ENCODE peak calls at places on chromosomes 7 and 10, in eight cellular contexts. One of them, this sample, is unnamed.

GRCh38 chr10:4978870-4979269 is 15.7 kb downstream of the AKR1C1 start:
- DNase-seq in WERI-Rb-1: no peak
- DNase-seq in natural killer cell: no peak
- DNase-seq in neural crest cell: no peak
- DNase-seq in WTC11: no peak
- DNase-seq in hepatocyte: no peak
- DNase-seq in OCI-LY7: no peak
- DNase-seq in kidney: no peak
- DNase-seq in this sample: no peak

GRCh38 chr7:22949944-22950343 is 64.0 kb downstream of the HYCC1 start:
- DNase-seq in WERI-Rb-1: no peak
- DNase-seq in natural killer cell: no peak
- DNase-seq in neural crest cell: no peak
- DNase-seq in WTC11: no peak
- DNase-seq in hepatocyte: no peak
- DNase-seq in OCI-LY7: no peak
- DNase-seq in kidney: no peak
- DNase-seq in this sample: no peak

GRCh38 chr7:107181172-107181571 is 12.4 kb downstream of the HBP1 start:
- DNase-seq in WERI-Rb-1: no peak
- DNase-seq in natural killer cell: no peak
- DNase-seq in neural crest cell: no peak
- DNase-seq in WTC11: no peak
- DNase-seq in hepatocyte: no peak
- DNase-seq in OCI-LY7: no peak
- DNase-seq in kidney: no peak
- DNase-seq in this sample: no peak

GRCh38 chr7:141145630-141145982 is 71.7 kb downstream of the TMEM178B start:
- DNase-seq in WERI-Rb-1: no peak
- DNase-seq in natural killer cell: no peak
- DNase-seq in neural crest cell: no peak
- DNase-seq in WTC11: no peak
- DNase-seq in hepatocyte: no peak
- DNase-seq in OCI-LY7: no peak
- DNase-seq in kidney: no peak
- DNase-seq in this sample: no peak

GRCh38 chr7:157954901-157955300 is 618.1 kb downstream of the DNAJB6 start:
- DNase-seq in WERI-Rb-1: no peak
- DNase-seq in natural killer cell: no peak
- DNase-seq in neural crest cell: no peak
- DNase-seq in WTC11: no peak
- DNase-seq in hepatocyte: no peak
- DNase-seq in OCI-LY7: no peak
- DNase-seq in kidney: no peak
- DNase-seq in this sample: peak

GRCh38 chr7:116783666-116784318 is 78.6 kb upstream of the CAPZA2 start:
- DNase-seq in WERI-Rb-1: no peak
- DNase-seq in natural killer cell: no peak
- DNase-seq in neural crest cell: no peak
- DNase-seq in WTC11: no peak
- DNase-seq in hepatocyte: no peak
- DNase-seq in OCI-LY7: no peak
- DNase-seq in kidney: no peak
- DNase-seq in this sample: no peak

GRCh38 chr10:122062831-122063674 is 74.1 kb downstream of the TACC2 start:
- DNase-seq in WERI-Rb-1: no peak
- DNase-seq in natural killer cell: no peak
- DNase-seq in neural crest cell: no peak
- DNase-seq in WTC11: peak
- DNase-seq in hepatocyte: peak
- DNase-seq in OCI-LY7: no peak
- DNase-seq in kidney: peak
- DNase-seq in this sample: peak

GRCh38 chr7:33050425-33051318 is 11.9 kb downstream of the NT5C3A start:
- DNase-seq in WERI-Rb-1: no peak
- DNase-seq in natural killer cell: no peak
- DNase-seq in neural crest cell: no peak
- DNase-seq in WTC11: no peak
- DNase-seq in hepatocyte: peak
- DNase-seq in OCI-LY7: peak
- DNase-seq in kidney: no peak
- DNase-seq in this sample: no peak

GRCh38 chr10:79176949-79177602 is 108.3 kb downstream of the ZMIZ1 start:
- DNase-seq in WERI-Rb-1: no peak
- DNase-seq in natural killer cell: no peak
- DNase-seq in neural crest cell: no peak
- DNase-seq in WTC11: no peak
- DNase-seq in hepatocyte: no peak
- DNase-seq in OCI-LY7: peak
- DNase-seq in kidney: peak
- DNase-seq in this sample: no peak

DNA sequence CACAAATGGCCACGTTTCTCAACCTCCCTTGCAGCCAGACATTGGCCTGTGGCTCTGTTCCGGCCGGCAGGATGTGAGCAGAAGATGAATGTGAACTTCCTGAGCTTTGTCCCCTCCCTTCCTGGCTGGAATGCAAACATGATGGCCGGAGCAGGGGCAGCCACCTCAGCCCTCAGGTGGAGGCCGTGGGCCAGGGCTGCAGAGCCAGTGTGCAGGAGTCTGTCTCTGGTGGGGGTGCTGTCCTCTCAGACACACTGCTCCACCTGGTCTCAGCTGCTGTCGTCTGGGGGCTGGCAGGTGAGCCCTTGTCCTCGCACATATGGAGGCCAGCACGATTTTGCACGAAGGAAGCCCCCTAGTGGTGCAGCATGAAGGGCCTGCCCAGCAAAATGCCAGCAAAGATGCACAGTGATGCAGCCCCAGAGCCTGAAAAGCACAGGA is 25.3 kb upstream of the PWWP2B start:
- DNase-seq in WERI-Rb-1: peak
- DNase-seq in natural killer cell: no peak
- DNase-seq in neural crest cell: no peak
- DNase-seq in WTC11: no peak
- DNase-seq in hepatocyte: no peak
- DNase-seq in OCI-LY7: peak
- DNase-seq in kidney: peak
- DNase-seq in this sample: peak
- TF ChIP-seq CTCF in WERI-Rb-1: peak
- TF ChIP-seq CTCF in natural killer cell: peak
- TF ChIP-seq CTCF in neural crest cell: peak
- TF ChIP-seq CTCF in WTC11: peak
- TF ChIP-seq CTCF in hepatocyte: peak
- TF ChIP-seq CTCF in OCI-LY7: peak
- TF ChIP-seq CTCF in kidney: no peak
- TF ChIP-seq CTCF in this sample: peak

GRCh38 chr7:27960415-27960814 is 220.2 kb downstream of the JAZF1 start:
- DNase-seq in WERI-Rb-1: no peak
- DNase-seq in natural killer cell: no peak
- DNase-seq in neural crest cell: no peak
- DNase-seq in WTC11: no peak
- DNase-seq in hepatocyte: no peak
- DNase-seq in OCI-LY7: no peak
- DNase-seq in kidney: no peak
- DNase-seq in this sample: no peak
- TF ChIP-seq CTCF in WERI-Rb-1: no peak
- TF ChIP-seq CTCF in natural killer cell: no peak
- TF ChIP-seq CTCF in neural crest cell: no peak
- TF ChIP-seq CTCF in WTC11: no peak
- TF ChIP-seq CTCF in hepatocyte: no peak
- TF ChIP-seq CTCF in OCI-LY7: no peak
- TF ChIP-seq CTCF in kidney: no peak
- TF ChIP-seq CTCF in this sample: no peak

DNA sequence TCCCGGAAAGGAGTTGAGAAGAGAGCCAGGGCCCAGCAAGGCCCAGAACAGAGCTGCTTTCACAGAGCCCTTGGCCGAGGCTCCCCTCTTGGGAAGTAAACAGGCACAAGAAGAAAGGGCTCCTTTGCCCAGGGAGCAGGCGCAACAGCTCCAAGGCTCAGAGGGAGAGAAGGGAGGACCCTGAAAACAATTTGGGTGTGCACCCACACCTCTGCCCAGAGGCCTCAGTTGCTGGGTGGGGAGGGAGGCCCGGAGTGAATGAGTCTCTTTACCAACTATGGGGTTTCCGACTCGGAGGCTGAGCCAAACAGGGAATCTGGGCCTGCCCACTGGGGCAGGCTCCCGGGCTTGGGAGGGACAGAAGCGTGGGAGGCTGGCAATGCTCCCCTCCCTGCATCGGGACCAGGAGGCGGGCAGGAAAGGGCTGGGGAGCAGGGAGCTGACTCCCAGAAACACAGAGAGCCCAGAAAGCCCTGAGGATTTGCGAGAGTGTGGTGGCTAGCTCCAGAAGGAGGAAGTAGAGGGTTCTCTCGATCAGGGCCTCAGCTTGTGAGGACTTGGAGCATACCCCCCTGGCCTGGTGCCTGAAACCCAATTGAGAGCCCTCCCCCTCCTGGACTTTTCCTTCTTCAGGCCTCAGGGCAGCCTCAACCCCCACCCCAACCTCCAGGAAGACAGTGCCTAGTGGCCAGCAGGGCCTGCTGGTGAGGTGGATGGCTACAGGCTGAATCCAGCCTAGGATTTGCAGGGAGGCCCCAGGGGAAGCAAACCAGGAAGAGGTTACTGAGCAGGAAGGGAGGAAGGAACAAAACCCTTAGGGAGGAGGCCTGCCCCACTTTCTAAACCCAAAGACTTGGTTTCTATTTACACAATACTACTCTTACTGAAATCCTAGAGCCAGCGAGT is 6.2 kb downstream of the C10orf105 start:
- DNase-seq in WERI-Rb-1: peak
- DNase-seq in natural killer cell: no peak
- DNase-seq in neural crest cell: no peak
- DNase-seq in WTC11: no peak
- DNase-seq in hepatocyte: peak
- DNase-seq in OCI-LY7: peak
- DNase-seq in kidney: peak
- DNase-seq in this sample: no peak
- TF ChIP-seq CTCF in WERI-Rb-1: no peak
- TF ChIP-seq CTCF in natural killer cell: no peak
- TF ChIP-seq CTCF in neural crest cell: no peak
- TF ChIP-seq CTCF in WTC11: no peak
- TF ChIP-seq CTCF in hepatocyte: no peak
- TF ChIP-seq CTCF in OCI-LY7: no peak
- TF ChIP-seq CTCF in kidney: no peak
- TF ChIP-seq CTCF in this sample: no peak

GRCh38 chr7:103521917-103522316 is 75.9 kb upstream of the SLC26A5 start:
- DNase-seq in WERI-Rb-1: no peak
- DNase-seq in natural killer cell: no peak
- DNase-seq in neural crest cell: no peak
- DNase-seq in WTC11: peak
- DNase-seq in hepatocyte: no peak
- DNase-seq in OCI-LY7: no peak
- DNase-seq in kidney: no peak
- DNase-seq in this sample: no peak

GRCh38 chr7:103528152-103528551 is 82.1 kb upstream of the SLC26A5 start:
- DNase-seq in WERI-Rb-1: no peak
- DNase-seq in natural killer cell: no peak
- DNase-seq in neural crest cell: no peak
- DNase-seq in WTC11: no peak
- DNase-seq in hepatocyte: no peak
- DNase-seq in OCI-LY7: no peak
- DNase-seq in kidney: no peak
- DNase-seq in this sample: no peak

DNA sequence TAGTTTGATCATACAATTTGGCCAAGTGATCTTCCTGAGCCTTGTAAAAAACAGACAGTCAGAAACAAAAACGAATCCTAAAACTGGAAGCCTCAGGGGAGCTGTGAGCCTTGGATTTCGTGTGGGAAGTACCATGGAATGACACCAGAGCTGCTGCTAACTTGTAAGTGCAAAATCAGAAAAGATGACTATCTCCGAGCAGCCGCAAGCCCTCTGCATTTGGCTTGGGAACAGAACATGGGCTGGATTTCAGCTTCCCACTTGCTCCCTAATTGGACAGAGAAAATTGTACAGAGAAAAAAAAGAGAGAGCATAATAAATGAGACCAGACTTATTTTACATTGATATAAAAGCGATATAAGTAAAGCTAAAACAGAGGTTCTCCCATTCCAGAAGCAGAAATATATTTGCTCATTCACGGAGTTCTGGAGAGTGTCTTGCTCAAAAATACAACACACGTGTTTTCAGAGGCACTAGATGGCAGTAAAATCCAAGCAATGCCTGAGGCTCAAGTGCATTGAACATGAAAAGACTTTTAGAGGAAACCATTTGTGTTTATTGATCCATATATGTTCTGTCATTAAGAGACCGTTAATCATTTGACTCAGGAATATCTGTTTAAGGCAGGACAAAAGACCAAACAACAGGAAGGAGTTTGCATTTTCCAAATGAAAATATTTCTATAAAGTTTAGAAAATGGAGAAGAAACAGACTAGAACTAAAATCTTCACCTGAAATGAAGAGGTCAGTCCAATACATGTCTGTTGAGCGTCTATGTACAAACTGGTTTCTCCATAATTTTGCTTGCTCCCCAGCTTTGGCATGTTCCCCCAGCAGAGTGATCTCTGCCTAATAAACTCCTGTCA is 78.3 kb upstream of the SLC26A5 start:
- DNase-seq in WERI-Rb-1: no peak
- DNase-seq in natural killer cell: no peak
- DNase-seq in neural crest cell: no peak
- DNase-seq in WTC11: no peak
- DNase-seq in hepatocyte: peak
- DNase-seq in OCI-LY7: peak
- DNase-seq in kidney: no peak
- DNase-seq in this sample: no peak
- TF ChIP-seq CTCF in WERI-Rb-1: peak
- TF ChIP-seq CTCF in natural killer cell: no peak
- TF ChIP-seq CTCF in neural crest cell: peak
- TF ChIP-seq CTCF in WTC11: no peak
- TF ChIP-seq CTCF in hepatocyte: peak
- TF ChIP-seq CTCF in OCI-LY7: peak
- TF ChIP-seq CTCF in kidney: peak
- TF ChIP-seq CTCF in this sample: peak

GRCh38 chr7:112550468-112551060 is 69.8 kb downstream of the LSMEM1 start:
- DNase-seq in WERI-Rb-1: peak
- DNase-seq in natural killer cell: no peak
- DNase-seq in neural crest cell: peak
- DNase-seq in WTC11: no peak
- DNase-seq in hepatocyte: peak
- DNase-seq in OCI-LY7: peak
- DNase-seq in kidney: no peak
- DNase-seq in this sample: no peak

GRCh38 chr7:112556633-112557032 is 75.8 kb downstream of the LSMEM1 start:
- DNase-seq in WERI-Rb-1: no peak
- DNase-seq in natural killer cell: no peak
- DNase-seq in neural crest cell: no peak
- DNase-seq in WTC11: no peak
- DNase-seq in hepatocyte: no peak
- DNase-seq in OCI-LY7: peak
- DNase-seq in kidney: no peak
- DNase-seq in this sample: no peak

DNA sequence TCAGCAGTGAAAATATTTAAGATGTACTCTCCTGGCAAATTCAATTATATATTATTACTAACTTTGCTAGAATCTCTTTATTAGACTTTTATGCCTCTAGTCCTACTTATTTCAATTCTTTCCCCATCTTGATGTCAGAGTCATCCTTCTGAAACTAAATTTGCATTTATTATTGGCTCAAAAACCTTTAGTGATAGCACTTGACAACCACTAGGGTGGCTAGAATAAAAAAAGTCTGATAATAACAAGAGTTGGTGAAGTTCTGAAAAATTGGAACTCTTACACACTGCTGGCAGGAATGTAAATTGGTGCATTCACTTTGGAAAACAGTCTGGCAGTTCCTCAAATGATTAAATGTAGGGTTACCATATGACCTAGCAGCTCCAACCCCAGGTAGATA is 73.8 kb downstream of the LSMEM1 start:
- DNase-seq in WERI-Rb-1: no peak
- DNase-seq in natural killer cell: no peak
- DNase-seq in neural crest cell: no peak
- DNase-seq in WTC11: no peak
- DNase-seq in hepatocyte: no peak
- DNase-seq in OCI-LY7: no peak
- DNase-seq in kidney: no peak
- DNase-seq in this sample: no peak
- TF ChIP-seq CTCF in WERI-Rb-1: no peak
- TF ChIP-seq CTCF in natural killer cell: no peak
- TF ChIP-seq CTCF in neural crest cell: peak
- TF ChIP-seq CTCF in WTC11: no peak
- TF ChIP-seq CTCF in hepatocyte: no peak
- TF ChIP-seq CTCF in OCI-LY7: peak
- TF ChIP-seq CTCF in kidney: no peak
- TF ChIP-seq CTCF in this sample: peak

This sample was measured in chondrocyte.